ENCODE peak calls at places on chromosomes 11 and 22, in seven cellular contexts. X is SK-N-SH, O is HL-60, C is stomach, E is sigmoid colon, H is upper lobe of left lung, B is Panc1. V is an unnamed sample.

GRCh38 chr22:29197096-29197495 is 8.6 kb upstream of the EMID1 start:
- DNase-seq in H (no peak), C (no peak), B (no peak), X (no peak), O (no peak), E (peak; percentile 12), V (no peak)

GRCh38 chr11:6735306-6735705 is 36.5 kb downstream of the OR2AG2 start:
- DNase-seq in B (no peak), H (no peak), C (no peak), O (no peak), E (no peak), X (no peak), V (no peak)

GRCh38 chr11:117973446-117973922 is 12.7 kb upstream of the IL10RA start:
- DNase-seq in H (no peak), C (no peak), O (peak; percentile 77), X (no peak), E (no peak), B (no peak), V (no peak)

GRCh38 chr11:2510626-2511402 is 66.0 kb downstream of the KCNQ1 start:
- DNase-seq in C (peak; percentile 19), B (no peak), O (no peak), E (no peak), X (peak; percentile 50), H (peak; percentile 36), V (peak; percentile 6)

GRCh38 chr11:64355078-64355940 is 3.7 kb upstream of the RPS6KA4 start:
- DNase-seq in H (peak; percentile 89), X (peak; percentile 89), E (peak; percentile 89), C (peak; percentile 85), O (peak; percentile 88), B (peak; percentile 69), V (peak; percentile 66)

GRCh38 chr22:50271519-50271970 is 1.4 kb upstream of the MAPK11 start:
- DNase-seq in X (peak; percentile 93), B (no peak), C (peak; percentile 77), E (no peak), H (peak; percentile 95), O (peak; percentile 31), V (peak; percentile 75)

GRCh38 chr22:35312198-35313059 is 12.7 kb downstream of the TOM1 start:
- DNase-seq in E (peak; percentile 52), O (no peak), H (no peak), B (peak; percentile 12), C (no peak), X (no peak), V (peak; percentile 67)

GRCh38 chr11:68012044-68012842 is 2.1 kb downstream of the ALDH3B1 start:
- DNase-seq in C (no peak), O (peak; percentile 68), X (no peak), H (no peak), B (no peak), E (no peak), V (no peak)

GRCh38 chr11:101390539-101390938 is 193.3 kb downstream of the TRPC6 start:
- DNase-seq in B (no peak), C (no peak), X (no peak), H (no peak), O (no peak), E (no peak), V (no peak)

GRCh38 chr22:45493286-45493771 is 9.4 kb upstream of the FBLN1 start:
- DNase-seq in H (no peak), C (no peak), O (no peak), B (no peak), E (peak; percentile 83), X (peak; percentile 5), V (no peak)

GRCh38 chr22:19043111-19044085 is 78.8 kb downstream of the DGCR2 start:
- DNase-seq in C (no peak), H (no peak), B (no peak), O (no peak), E (peak; percentile 43), X (no peak), V (no peak)

GRCh38 chr11:27100534-27100933 is 59.9 kb downstream of the BBOX1 start:
- DNase-seq in E (no peak), B (no peak), X (no peak), C (no peak), O (no peak), H (no peak), V (no peak)

GRCh38 chr11:23749762-23750430 is 747.0 kb upstream of the LUZP2 start:
- DNase-seq in C (no peak), X (no peak), E (no peak), O (no peak), H (no peak), B (no peak), V (no peak)

GRCh38 chr11:123977731-123978347 is at the start of gene OR10S1:
- DNase-seq in O (no peak), C (no peak), B (no peak), E (no peak), H (no peak), X (no peak), V (no peak)

GRCh38 chr22:46936378-46936916 is 174.0 kb downstream of the TBC1D22A start:
- DNase-seq in H (no peak), E (no peak), O (no peak), C (no peak), B (no peak), X (no peak), V (no peak)

GRCh38 chr11:35145249-35145648 is 6.3 kb downstream of the CD44 start:
- DNase-seq in B (no peak), C (peak; percentile 50), E (no peak), O (peak; percentile 93), H (no peak), X (no peak), V (peak; percentile 70)

GRCh38 chr11:2990617-2991476 is 1.3 kb downstream of the NAP1L4 start:
- DNase-seq in X (no peak), E (no peak), B (no peak), O (peak; percentile 34), H (no peak), C (no peak), V (peak; percentile 37)

GRCh38 chr22:49296561-49296960 is 531.1 kb downstream of the BRD1 start:
- DNase-seq in C (peak; percentile 22), B (no peak), H (peak; percentile 54), X (no peak), E (no peak), O (no peak), V (no peak)

GRCh38 chr11:102378818-102379217 is 31.8 kb downstream of the BIRC2 start:
- DNase-seq in B (no peak), X (no peak), C (no peak), H (no peak), E (no peak), O (no peak), V (no peak)

GRCh38 chr22:20550057-20550817 is 42.8 kb downstream of the MED15 start:
- DNase-seq in E (peak; percentile 46), B (no peak), O (no peak), C (no peak), X (no peak), H (no peak), V (no peak)

GRCh38 chr11:120756931-120757330 is 245.4 kb downstream of the GRIK4 start:
- DNase-seq in O (no peak), E (no peak), H (no peak), C (no peak), B (no peak), X (peak; percentile 34), V (no peak)

GRCh38 chr11:21636561-21636960 is 556.3 kb upstream of the ANO5 start:
- DNase-seq in O (no peak), C (no peak), X (no peak), H (no peak), E (no peak), B (no peak), V (no peak)

DNA sequence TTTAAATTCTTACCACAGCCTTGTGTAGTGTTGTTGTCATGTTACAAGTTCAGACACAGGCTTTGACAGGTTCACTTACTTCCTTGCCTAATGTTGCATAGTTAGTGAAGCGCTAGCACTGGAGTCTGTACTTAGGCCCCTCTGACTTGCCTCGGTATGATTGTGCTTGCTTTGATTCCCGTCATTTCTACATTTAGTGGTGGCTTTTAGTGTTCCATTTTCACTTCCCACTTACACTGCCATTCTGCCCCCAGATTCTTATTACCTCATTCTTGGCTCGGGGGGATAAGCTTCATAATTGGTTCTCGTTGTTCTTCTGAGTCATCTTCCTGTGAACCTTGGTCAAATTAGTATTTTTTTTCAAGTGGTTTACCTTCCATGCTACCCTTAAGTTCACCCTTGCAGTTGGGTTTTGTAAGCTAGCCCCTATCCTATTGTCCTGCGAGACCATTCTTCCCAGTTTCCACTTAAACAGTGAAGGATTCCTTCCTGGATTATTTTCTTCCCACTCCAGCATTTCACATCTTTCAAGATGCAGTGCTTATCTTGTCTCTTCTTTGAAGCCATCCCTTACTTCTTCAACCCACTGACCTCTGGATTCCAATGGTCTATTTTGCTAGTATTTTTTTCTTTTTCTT is 68.7 kb downstream of the DDX10 start:
- DNase-seq in O (peak; percentile 3), C (no peak), B (no peak), E (no peak), H (no peak), X (no peak), V (no peak)
- TF ChIP-seq POLR2AphosphoS5 in O (no peak), C (no peak), B (no peak), E (no peak), H (no peak), X (no peak), V (no peak)

DNA sequence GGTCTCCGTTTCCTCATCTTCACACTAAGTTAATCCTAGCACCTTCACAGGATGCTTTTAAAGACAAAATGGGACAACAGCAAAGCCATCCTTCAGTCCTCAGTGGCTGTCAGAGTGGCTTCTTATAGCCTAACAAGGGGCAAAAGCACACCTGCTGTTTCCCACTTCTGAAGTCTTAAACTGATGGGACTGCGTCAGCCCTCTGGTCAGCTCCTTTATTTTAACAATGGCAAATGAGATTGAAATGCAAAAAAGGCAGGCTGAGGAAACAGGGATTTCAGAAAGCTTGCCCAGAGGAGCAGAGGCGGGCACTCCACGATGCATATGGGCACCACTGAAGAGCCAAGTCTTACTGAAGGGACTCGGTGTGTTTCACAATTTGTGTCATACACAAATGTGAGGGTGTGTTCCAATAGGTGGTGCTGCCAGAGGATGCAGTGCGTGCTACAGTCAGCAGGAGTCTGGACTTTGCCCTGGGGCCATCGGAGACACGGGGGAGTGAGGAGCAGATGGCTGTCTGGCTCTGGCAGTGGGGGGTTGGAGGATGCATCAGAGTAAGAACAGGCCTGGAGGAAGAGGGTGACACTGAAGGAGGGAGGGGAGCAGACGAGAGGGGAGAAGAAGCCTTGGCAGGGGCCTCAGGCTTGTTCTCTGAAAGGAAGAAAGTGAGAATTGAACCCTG is 47.3 kb downstream of the TENM4 start:
- DNase-seq in B (no peak), H (no peak), E (no peak), C (no peak), O (no peak), X (peak; percentile 77), V (no peak)
- TF ChIP-seq CTCF in B (no peak), H (no peak), E (no peak), C (no peak), O (no peak), X (no peak), V (no peak)

GRCh38 chr11:199004-199581 is 6.2 kb downstream of the SCGB1C1 start:
- DNase-seq in B (no peak), H (no peak), E (peak; percentile 56), O (peak; percentile 0), C (peak; percentile 17), X (no peak), V (peak; percentile 6)
- TF ChIP-seq POLR2AphosphoS5 in B (no peak), H (no peak), E (no peak), O (no peak), C (no peak), X (no peak), V (no peak)

DNA sequence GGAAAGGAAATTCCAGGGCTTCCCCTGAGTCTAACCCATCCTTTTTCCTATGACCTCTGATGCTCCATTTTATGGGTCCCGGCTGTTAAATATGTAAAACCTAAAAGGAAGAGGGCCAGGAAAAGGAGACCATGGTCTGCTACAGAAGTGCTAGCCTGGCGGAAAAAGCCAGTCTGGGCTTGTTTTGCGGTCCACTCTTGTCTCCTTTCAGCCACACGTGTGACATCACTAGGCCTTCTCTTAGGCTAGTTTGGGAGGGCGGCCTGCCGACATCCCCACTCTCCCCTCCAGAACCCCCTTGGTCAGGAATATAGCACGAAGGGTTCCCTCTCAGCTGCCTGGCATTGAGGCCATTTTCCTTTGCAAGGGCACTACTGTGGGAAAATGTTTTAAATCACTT is 86.8 kb downstream of the UBASH3B start:
- DNase-seq in H (no peak), C (no peak), B (no peak), X (no peak), O (no peak), E (no peak), V (no peak)
- TF ChIP-seq CTCF in H (no peak), C (no peak), B (no peak), X (no peak), O (no peak), E (no peak), V (no peak)